ENCODE peak calls at places on chromosome 12, in nine cellular contexts. B is transverse colon, K is HL-60, J is brain microvascular endothelial cell, O is uterus, R is astrocyte, U is suprapubic skin, H is PC-3, V is body of pancreas. L is an unnamed sample.
A peak's percentile ranks its signal among the peaks of the same experiment; 100 is the strongest.

GRCh38 chr12:128258866-128259555 is 8.0 kb upstream of the TMEM132C start:
- DNase-seq in J (no peak), B (no peak), U (no peak), O (no peak), K (no peak), R (no peak), H (peak; percentile 19), V (no peak), L (no peak)

GRCh38 chr12:7376196-7376595 is 67.8 kb downstream of the CD163L1 start:
- DNase-seq in O (no peak), K (no peak), R (no peak), U (no peak), B (no peak), H (peak; percentile 17), V (no peak), J (peak; percentile 22), L (no peak)

GRCh38 chr12:1877169-1877878 is 41.1 kb downstream of the CACNA2D4 start:
- DNase-seq in U (no peak), B (no peak), R (no peak), O (no peak), K (no peak), H (no peak), J (no peak), V (no peak), L (no peak)

GRCh38 chr12:117587646-117588287 is 226.3 kb upstream of the NOS1 start:
- DNase-seq in O (no peak), J (peak; percentile 6), H (peak; percentile 76), U (no peak), K (peak; percentile 56), B (peak; percentile 48), V (peak; percentile 54), R (no peak), L (peak; percentile 9)

GRCh38 chr12:1030779-1031178 is 39.8 kb downstream of the ERC1 start:
- DNase-seq in R (no peak), J (no peak), V (no peak), B (no peak), U (no peak), H (no peak), K (no peak), O (no peak), L (no peak)

GRCh38 chr12:65720136-65720535 is 104.1 kb upstream of the HMGA2 start:
- DNase-seq in U (no peak), O (no peak), K (no peak), V (no peak), J (peak; percentile 66), B (no peak), R (peak; percentile 93), H (no peak), L (no peak)

GRCh38 chr12:10405294-10405693 is 4.3 kb downstream of the KLRC4 start:
- DNase-seq in B (no peak), U (no peak), V (no peak), O (no peak), J (no peak), R (no peak), K (no peak), H (peak; percentile 68), L (no peak)

GRCh38 chr12:55675671-55676070 is 32.0 kb downstream of the ITGA7 start:
- DNase-seq in J (no peak), U (no peak), V (no peak), O (no peak), K (no peak), B (peak; percentile 56), H (no peak), R (no peak), L (no peak)

GRCh38 chr12:9745191-9745590 is 12.3 kb upstream of the CLECL1 start:
- DNase-seq in O (no peak), B (no peak), H (no peak), K (no peak), R (no peak), V (no peak), U (no peak), J (no peak), L (no peak)

GRCh38 chr12:53938276-53939140 is at the start of gene HOXC13:
- DNase-seq in O (no peak), U (peak; percentile 93), J (peak; percentile 2), K (no peak), R (no peak), B (no peak), H (peak; percentile 99), V (peak; percentile 89), L (no peak)

GRCh38 chr12:99978152-99978551 is 6.6 kb downstream of the ANKS1B start:
- DNase-seq in H (no peak), O (no peak), V (no peak), B (no peak), J (no peak), R (no peak), K (no peak), U (no peak), L (no peak)

DNA sequence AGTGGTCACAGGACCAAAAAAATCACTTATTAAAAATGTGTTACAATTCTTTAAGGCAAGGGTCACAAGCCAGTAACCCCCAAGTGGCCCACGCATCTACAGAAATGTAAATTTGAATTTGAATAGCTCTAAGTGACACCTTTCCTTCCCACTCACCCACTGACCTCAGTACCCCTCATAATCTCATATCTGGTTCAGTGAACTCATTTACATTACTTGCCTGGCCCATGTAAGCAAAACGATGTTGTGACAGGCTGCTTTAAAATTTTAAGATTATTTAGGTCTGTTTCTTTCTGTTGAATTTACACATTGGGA is 27.4 kb downstream of the NELL2 start:
- DNase-seq in U (no peak), O (no peak), J (no peak), H (no peak), V (no peak), K (no peak), R (no peak), B (no peak), L (no peak)
- H3K27ac ChIP-seq in U (no peak overlapping the region), O (no peak overlapping the region), J (no peak overlapping the region), H (no peak overlapping the region), V (no peak overlapping the region), K (no peak overlapping the region), R (no peak overlapping the region), B (no peak overlapping the region), L (no peak overlapping the region)

GRCh38 chr12:95790025-95790911 is at the start of gene NTN4:
- DNase-seq in R (no peak), B (peak; percentile 64), K (peak; percentile 9), H (peak; percentile 60), O (peak; percentile 22), V (peak; percentile 69), U (peak; percentile 80), J (peak; percentile 53), L (no peak)
- H3K27ac ChIP-seq in R (peak within 1 kb of the TSS; percentile 72), B (peak within 1 kb of the TSS; percentile 71), K (no peak within 1 kb of the TSS), H (peak within 1 kb of the TSS; percentile 91), O (peak within 1 kb of the TSS; percentile 72), V (peak within 1 kb of the TSS; percentile 85), U (peak within 1 kb of the TSS; percentile 84), J (peak within 1 kb of the TSS; percentile 80), L (no peak within 1 kb of the TSS)

GRCh38 chr12:50932787-50933280 is 19.5 kb upstream of the HIGD1C start:
- DNase-seq in U (no peak), J (no peak), V (no peak), R (no peak), K (no peak), O (no peak), H (no peak), B (no peak), L (no peak)
- H3K27ac ChIP-seq in U (peak overlapping the region; percentile 56), J (no peak overlapping the region), V (no peak overlapping the region), R (no peak overlapping the region), K (no peak overlapping the region), O (peak overlapping the region; percentile 82), H (no peak overlapping the region), B (peak overlapping the region; percentile 75), L (no peak overlapping the region)

GRCh38 chr12:30753233-30753632 is 1.5 kb downstream of the CAPRIN2 start:
- DNase-seq in R (peak; percentile 37), U (no peak), J (peak; percentile 40), B (no peak), V (no peak), O (no peak), K (no peak), H (peak; percentile 43), L (no peak)

GRCh38 chr12:30755395-30755762 is 628 bp upstream of the CAPRIN2 start:
- DNase-seq in K (no peak), B (no peak), O (no peak), U (no peak), V (no peak), J (no peak), H (no peak), R (no peak), L (no peak)

GRCh38 chr12:30754383-30754749 is 385 bp downstream of the CAPRIN2 start:
- DNase-seq in U (peak; percentile 81), H (no peak), K (no peak), J (peak; percentile 0), O (no peak), B (no peak), V (no peak), R (peak; percentile 5), L (no peak)

GRCh38 chr12:30754750-30755394 is at the start of gene CAPRIN2:
- DNase-seq in O (peak; percentile 93), V (peak; percentile 97), J (peak; percentile 93), U (peak; percentile 95), K (peak; percentile 91), B (peak; percentile 98), R (peak; percentile 90), H (peak; percentile 91), L (peak; percentile 74)

DNA sequence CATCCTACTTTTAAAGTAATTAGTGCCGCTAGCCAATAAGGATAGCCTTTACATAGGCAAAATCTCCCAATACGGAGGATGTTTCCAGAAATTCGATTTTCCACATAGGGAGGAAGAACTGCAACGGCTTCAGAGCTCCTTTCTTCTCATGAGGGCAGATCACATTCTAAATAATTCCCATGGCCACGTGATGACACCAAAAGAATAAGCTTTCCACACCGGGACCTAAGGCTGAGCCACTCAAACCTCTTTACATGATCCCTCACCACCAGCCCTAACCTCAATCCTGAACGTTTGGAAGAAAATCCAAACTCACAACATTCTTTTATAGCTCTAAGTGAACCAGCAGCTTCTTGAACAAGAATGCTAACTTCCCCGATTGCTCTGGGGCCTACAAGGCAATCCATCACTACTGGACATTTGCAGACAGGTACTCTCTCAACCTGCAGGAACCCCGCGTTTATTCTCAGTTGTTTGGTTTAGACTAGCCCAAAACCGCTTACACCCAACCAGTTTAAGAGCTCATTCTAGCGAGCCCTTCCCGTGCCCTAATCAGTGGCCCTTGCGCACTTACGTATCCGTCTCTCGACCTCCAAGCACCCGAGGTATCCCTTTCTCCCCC is 879 bp downstream of the CAPRIN2 start:
- DNase-seq in O (no peak), J (peak; percentile 3), H (peak; percentile 12), V (no peak), U (no peak), K (no peak), R (peak; percentile 41), B (no peak), L (no peak)
- H3K27ac ChIP-seq in O (peak overlapping the region; percentile 90), J (peak overlapping the region; percentile 15), H (no peak overlapping the region), V (peak overlapping the region; percentile 91), U (no peak overlapping the region), K (no peak overlapping the region), R (peak overlapping the region; percentile 48), B (peak overlapping the region; percentile 90), L (peak overlapping the region; percentile 76)

L was measured in substantia nigra.